ENCODE peak calls at places on chromosomes 3 and 15, in seven cellular contexts. D is left ventricle myocardium inferior, C is upper lobe of left lung, Y is upper lobe of right lung, T is H7, J is IMR-90, E is GM23338. L is an unnamed sample. For H3K36me3, the result is how much of the 10 kb centered on the place peaks cover.

GRCh38 chr15:36347272-36347864 is 232.1 kb upstream of the CDIN1 start:
- DNase-seq in Y (no peak), E (no peak), C (no peak), D (no peak), T (no peak), J (no peak), L (no peak)

GRCh38 chr15:65418596-65418995 is 4.2 kb downstream of the IGDCC4 start:
- DNase-seq in E (no peak), T (no peak), J (no peak), Y (peak), C (no peak), D (peak), L (no peak)

GRCh38 chr15:34994925-34995324 is 6.8 kb upstream of the ZNF770 start:
- DNase-seq in J (no peak), E (peak), D (no peak), C (no peak), Y (no peak), T (no peak), L (no peak)

GRCh38 chr3:42728056-42728455 is 25.5 kb upstream of the HHATL start:
- DNase-seq in T (no peak), Y (peak), D (peak), J (no peak), C (no peak), E (no peak), L (no peak)

GRCh38 chr3:89649431-89649830 is 542.0 kb downstream of the EPHA3 start:
- DNase-seq in C (no peak), D (no peak), E (no peak), T (no peak), J (no peak), Y (no peak), L (no peak)

GRCh38 chr3:188617988-188618701 is 464.2 kb downstream of the LPP start:
- DNase-seq in E (no peak), C (no peak), Y (no peak), J (no peak), D (no peak), T (no peak), L (no peak)

GRCh38 chr3:11185564-11186317 is 31.4 kb downstream of the HRH1 start:
- DNase-seq in C (no peak), Y (peak), D (peak), J (peak), E (no peak), T (no peak), L (peak)

GRCh38 chr3:37170097-37170496 is 4.3 kb downstream of the LRRFIP2 start:
- DNase-seq in T (no peak), D (no peak), C (no peak), E (no peak), J (peak), Y (no peak), L (no peak)

GRCh38 chr15:43329222-43329959 is 982 bp downstream of the LCMT2 start:
- DNase-seq in T (peak), C (no peak), D (no peak), E (peak), J (peak), Y (no peak), L (peak)

GRCh38 chr15:80550910-80551265 is 144.2 kb upstream of the ABHD17C start:
- DNase-seq in T (no peak), C (no peak), D (no peak), J (peak), E (no peak), Y (no peak), L (no peak)

GRCh38 chr3:11080492-11080891 is 73.8 kb upstream of the HRH1 start:
- DNase-seq in E (no peak), D (no peak), J (no peak), T (no peak), Y (peak), C (no peak), L (no peak)

GRCh38 chr3:58009026-58009748 is 965 bp downstream of the FLNB start:
- DNase-seq in J (no peak), T (peak), E (peak), D (peak), C (peak), Y (peak), L (no peak)

GRCh38 chr15:57537072-57537471 is 54.6 kb upstream of the MYZAP start:
- DNase-seq in D (no peak), Y (no peak), E (peak), J (peak), C (no peak), T (peak), L (peak)

GRCh38 chr3:11173828-11174465 is 19.7 kb downstream of the HRH1 start:
- DNase-seq in C (no peak), D (no peak), E (no peak), Y (no peak), T (no peak), J (no peak), L (no peak)

GRCh38 chr3:97009427-97010019 is 195.1 kb downstream of the EPHA6 start:
- DNase-seq in D (no peak), J (no peak), T (no peak), C (no peak), Y (no peak), E (peak), L (no peak)

GRCh38 chr3:194485471-194485875 is 1.3 kb downstream of the ATP13A3 start:
- DNase-seq in Y (no peak), D (no peak), T (no peak), J (peak), C (no peak), E (no peak), L (peak)

GRCh38 chr3:32937331-32937730 is 14.1 kb upstream of the CCR4 start:
- DNase-seq in J (no peak), D (no peak), T (no peak), E (no peak), Y (peak), C (no peak), L (no peak)

GRCh38 chr3:32930161-32930560 is 21.3 kb upstream of the CCR4 start:
- DNase-seq in J (no peak), E (no peak), C (no peak), T (no peak), Y (no peak), D (no peak), L (no peak)

DNA sequence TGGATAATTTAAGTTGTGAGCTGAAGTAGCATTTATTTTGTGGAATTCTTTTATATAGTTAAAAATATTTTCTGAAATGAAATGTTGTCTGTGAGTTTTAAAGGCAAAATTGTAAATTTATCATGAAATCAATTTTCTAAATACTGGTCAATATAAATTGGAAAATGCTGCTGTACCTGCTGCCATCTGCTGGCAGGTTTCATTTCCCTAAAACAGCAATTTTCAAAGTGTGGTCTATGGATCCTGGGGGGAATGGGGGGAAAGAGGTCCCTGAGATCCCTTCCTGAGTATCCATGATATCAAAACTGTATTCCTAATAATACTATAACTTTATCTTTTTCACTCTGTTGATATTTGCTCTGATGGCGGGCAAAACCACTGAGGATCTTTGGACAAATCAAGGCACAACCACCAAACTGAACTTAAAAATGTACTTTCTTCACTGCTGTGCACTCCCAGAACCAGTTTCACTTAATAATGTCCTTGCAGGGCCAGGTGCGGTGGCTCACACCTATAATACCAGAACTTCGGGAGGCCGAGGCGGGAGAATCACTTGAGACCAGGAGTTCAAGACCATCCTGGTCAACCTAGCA is 17.2 kb upstream of the CCR4 start:
- DNase-seq in J (peak), Y (peak), E (peak), D (no peak), T (peak), C (no peak), L (peak)
- H3K36me3 ChIP-seq in J (under half), Y (under half), E (under half), D (under half), T (under half), C (under half), L (under half)

GRCh38 chr3:39068556-39068955 is 16.7 kb downstream of the WDR48 start:
- DNase-seq in J (no peak), E (no peak), C (no peak), D (no peak), Y (no peak), T (no peak), L (no peak)
- H3K36me3 ChIP-seq in J (under half), E (under half), C (under half), D (half or more), Y (half or more), T (under half), L (under half)

GRCh38 chr3:134480546-134480945 is 5.2 kb downstream of the ANAPC13 start:
- DNase-seq in Y (no peak), C (no peak), E (no peak), J (no peak), T (no peak), D (no peak), L (no peak)

GRCh38 chr3:134482622-134483021 is 3.2 kb downstream of the ANAPC13 start:
- DNase-seq in Y (no peak), C (no peak), J (no peak), D (no peak), T (no peak), E (no peak), L (no peak)

GRCh38 chr3:134483195-134483890 is 2.4 kb downstream of the ANAPC13 start:
- DNase-seq in D (no peak), J (peak), T (no peak), E (no peak), Y (no peak), C (no peak), L (peak)

GRCh38 chr3:134477938-134478337 is 7.8 kb downstream of the ANAPC13 start:
- DNase-seq in Y (no peak), E (no peak), C (no peak), J (no peak), T (no peak), D (no peak), L (no peak)

DNA sequence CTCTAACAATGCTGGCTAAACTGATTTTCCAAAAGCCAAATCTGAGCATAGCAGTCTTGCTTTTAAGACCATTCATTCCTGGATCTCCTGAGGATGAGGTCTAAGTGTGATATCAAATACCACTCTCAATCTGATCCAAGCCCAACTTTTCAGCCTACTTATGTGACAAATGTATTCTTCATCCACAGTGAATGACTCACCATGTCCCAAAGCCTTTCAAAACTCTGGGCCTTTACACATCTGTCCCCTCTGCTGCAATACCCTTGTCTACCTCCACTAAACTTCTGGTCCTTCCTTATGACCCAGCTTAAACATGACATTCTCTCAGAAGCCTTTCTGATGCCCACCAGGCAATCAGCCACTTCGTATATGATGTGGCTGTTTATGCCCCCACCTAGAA is 4.6 kb downstream of the ANAPC13 start:
- DNase-seq in J (peak), E (no peak), D (no peak), T (no peak), Y (no peak), C (no peak), L (no peak)
- H3K36me3 ChIP-seq in J (under half), E (under half), D (half or more), T (under half), Y (half or more), C (under half), L (under half)

GRCh38 chr3:54698059-54698458 is 229.8 kb downstream of the LRTM1 start:
- DNase-seq in E (peak), J (no peak), Y (no peak), D (no peak), T (no peak), C (no peak), L (no peak)
- H3K36me3 ChIP-seq in E (under half), J (under half), Y (under half), D (under half), T (under half), C (under half), L (under half)

GRCh38 chr3:48372377-48372770 is 355 bp downstream of the FBXW12 start:
- DNase-seq in E (no peak), D (no peak), J (no peak), Y (no peak), C (peak), T (no peak), L (no peak)

GRCh38 chr3:48370330-48370708 is 1.7 kb upstream of the FBXW12 start:
- DNase-seq in C (no peak), T (peak), Y (no peak), E (peak), J (no peak), D (no peak), L (no peak)

GRCh38 chr3:48367201-48367600 is 4.8 kb upstream of the FBXW12 start:
- DNase-seq in C (no peak), T (peak), E (peak), J (no peak), Y (no peak), D (no peak), L (no peak)

GRCh38 chr3:48371651-48372376 is at the start of gene FBXW12:
- DNase-seq in D (no peak), J (no peak), E (no peak), T (no peak), Y (no peak), C (no peak), L (no peak)

DNA sequence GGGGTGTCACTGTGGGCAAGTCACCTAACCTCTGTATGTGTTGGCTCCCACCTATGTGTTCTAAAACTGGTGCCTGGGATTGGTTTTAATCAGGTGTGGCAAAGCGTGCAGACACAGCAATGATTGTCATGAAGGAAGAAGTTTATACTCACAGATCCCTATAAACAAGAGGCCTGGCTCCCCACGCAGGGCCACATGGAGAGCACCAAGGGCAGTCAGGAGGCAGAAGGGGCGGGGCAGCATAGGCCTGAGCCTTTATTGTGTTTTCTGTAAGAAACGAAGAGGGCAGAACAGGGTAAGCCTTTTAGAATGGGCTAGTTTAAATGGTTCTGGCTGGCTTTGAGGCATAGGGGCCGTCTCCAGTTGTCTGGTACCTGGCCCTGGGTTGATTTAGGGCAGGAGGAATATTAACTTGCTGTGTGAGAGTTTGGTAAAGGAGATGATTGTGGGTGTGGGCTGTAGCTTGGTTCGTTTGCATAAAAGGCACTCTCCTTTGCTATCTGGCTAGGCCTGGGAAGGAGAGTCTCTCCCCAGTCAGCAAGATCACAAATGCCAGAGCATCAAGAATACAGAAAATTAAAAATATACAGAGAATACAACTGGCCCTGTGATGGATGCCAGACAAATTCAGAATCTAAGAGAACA is 2.2 kb upstream of the FBXW12 start:
- DNase-seq in E (peak), D (no peak), Y (no peak), J (no peak), T (no peak), C (no peak), L (no peak)
- H3K36me3 ChIP-seq in E (under half), D (under half), Y (under half), J (under half), T (under half), C (under half), L (under half)

DNA sequence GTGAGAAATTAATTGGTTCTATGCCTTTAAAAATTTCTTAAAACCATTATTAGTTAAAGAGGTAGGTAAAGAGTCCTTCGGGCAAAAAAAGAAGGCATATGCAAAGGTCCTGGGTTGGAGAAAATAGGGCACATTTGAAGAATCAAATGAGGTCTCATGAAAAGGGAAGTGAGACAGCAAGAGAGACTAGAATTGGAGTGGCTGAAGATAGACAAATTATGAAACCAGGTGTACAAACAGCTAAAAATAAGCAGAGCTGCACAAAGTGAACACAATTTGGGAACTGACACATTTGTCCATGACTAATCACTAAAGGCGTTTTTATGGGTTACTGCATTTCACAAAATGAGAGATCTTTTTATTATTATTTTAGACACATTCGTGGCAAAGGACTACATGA is 581.2 kb downstream of the PYDC2 start:
- DNase-seq in Y (no peak), C (no peak), E (no peak), J (no peak), D (no peak), T (no peak), L (no peak)
- H3K36me3 ChIP-seq in Y (under half), C (under half), E (under half), J (under half), D (under half), T (under half), L (under half)

GRCh38 chr3:9690451-9691450 is 12.9 kb upstream of the CPNE9 start:
- DNase-seq in T (peak), Y (no peak), E (no peak), D (no peak), J (no peak), C (no peak), L (no peak)

GRCh38 chr3:9689757-9690156 is 13.9 kb upstream of the CPNE9 start:
- DNase-seq in E (no peak), D (no peak), J (no peak), T (no peak), C (no peak), Y (no peak), L (no peak)

GRCh38 chr3:9691636-9692035 is 12.0 kb upstream of the CPNE9 start:
- DNase-seq in J (no peak), Y (no peak), D (no peak), T (no peak), C (no peak), E (no peak), L (no peak)

GRCh38 chr3:9695322-9695721 is 8.3 kb upstream of the CPNE9 start:
- DNase-seq in C (no peak), T (no peak), J (no peak), D (no peak), E (no peak), Y (no peak), L (no peak)

DNA sequence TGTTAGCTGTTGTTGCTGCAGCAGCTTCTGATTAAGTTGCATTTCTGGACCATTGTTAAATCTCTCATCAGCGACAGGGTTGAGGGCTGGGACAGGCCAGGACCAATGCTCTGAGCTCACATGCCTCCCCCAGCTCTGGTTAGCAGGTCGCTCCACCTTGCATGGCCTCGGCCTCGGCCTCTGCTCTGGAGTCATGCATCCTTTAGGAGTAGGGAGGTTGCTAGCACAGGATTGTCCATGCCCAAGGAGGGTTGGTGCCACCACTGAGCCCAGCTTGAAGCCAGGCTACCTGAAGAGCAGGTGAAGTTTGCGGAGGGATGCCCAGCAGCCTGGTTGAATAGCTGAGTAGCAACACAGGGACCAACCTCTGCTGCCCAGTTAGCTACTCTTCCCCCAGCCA is 11.2 kb upstream of the CPNE9 start:
- DNase-seq in J (no peak), T (no peak), C (no peak), D (no peak), Y (no peak), E (no peak), L (no peak)
- H3K36me3 ChIP-seq in J (half or more), T (under half), C (half or more), D (half or more), Y (half or more), E (under half), L (half or more)

L was measured in trophoblast cell.